ENCODE peak calls at places on chromosomes 4 and X, in nine cellular contexts. X is head of caudate nucleus; I is stomach; D is SW480; U is activated CD4-positive, alpha-beta T cell treated with anti-CD3 and anti-CD28 coated beads for 1 hour; L is GF-D8; V is NB4; M is progenitor cell of endocrine pancreas; E is RWPE2. G is an unnamed sample.

GRCh38 chr4:95108883-95109421 is 351.2 kb downstream of the BMPR1B start:
- DNase-seq in D (no peak), V (no peak), X (no peak), L (no peak), M (no peak), I (no peak), E (no peak), U (no peak), G (no peak)

GRCh38 chrX:135737361-135738071 is 24.1 kb downstream of the CT45A1 start:
- DNase-seq in D (peak), V (peak), M (no peak), L (no peak), E (no peak), X (no peak), I (no peak), U (no peak), G (no peak)

GRCh38 chr4:8592366-8593267 is at the start of gene CPZ:
- DNase-seq in V (no peak), E (no peak), L (no peak), I (no peak), D (peak), U (no peak), X (no peak), M (no peak), G (no peak)

GRCh38 chr4:169309326-169309967 is 38.7 kb upstream of the SH3RF1 start:
- DNase-seq in U (no peak), E (no peak), L (no peak), I (peak), X (no peak), V (no peak), M (no peak), D (no peak), G (no peak)

GRCh38 chr4:10002278-10002677 is 19.0 kb downstream of the SLC2A9 start:
- DNase-seq in X (no peak), V (no peak), U (no peak), I (peak), M (no peak), L (no peak), D (no peak), E (no peak), G (no peak)

GRCh38 chr4:2258091-2259035 is 3.5 kb downstream of the MXD4 start:
- DNase-seq in V (no peak), L (no peak), X (peak), D (no peak), I (peak), U (no peak), E (peak), M (peak), G (no peak)

GRCh38 chr4:24664956-24665355 is 80.6 kb upstream of the DHX15 start:
- DNase-seq in U (no peak), L (no peak), X (peak), I (no peak), D (no peak), V (no peak), M (no peak), E (no peak), G (no peak)

GRCh38 chr4:87843936-87844335 is 11.2 kb downstream of the MEPE start:
- DNase-seq in I (no peak), E (no peak), U (no peak), V (peak), M (no peak), L (no peak), D (peak), X (no peak), G (peak)

GRCh38 chr4:114659386-114660008 is 60.9 kb downstream of the UGT8 start:
- DNase-seq in E (no peak), U (no peak), D (peak), L (peak), M (peak), V (peak), X (peak), I (peak), G (peak)

GRCh38 chr4:143391261-143391660 is 54.6 kb downstream of the GAB1 start:
- DNase-seq in X (no peak), U (no peak), D (no peak), L (no peak), V (no peak), E (no peak), M (no peak), I (no peak), G (no peak)

GRCh38 chrX:27598312-27598711 is 8.2 kb downstream of the DCAF8L2 start:
- DNase-seq in E (no peak), U (no peak), I (peak), M (no peak), L (no peak), V (no peak), D (no peak), X (no peak), G (no peak)

GRCh38 chr4:38911257-38911656 is 43.7 kb downstream of the FAM114A1 start:
- DNase-seq in D (no peak), I (no peak), M (no peak), X (no peak), E (no peak), L (no peak), U (no peak), V (no peak), G (no peak)

GRCh38 chrX:118730500-118731247 is 3.3 kb downstream of the IL13RA1 start:
- DNase-seq in D (no peak), U (no peak), X (no peak), L (no peak), V (no peak), I (no peak), E (no peak), M (no peak), G (no peak)

GRCh38 chr4:24477919-24478318 is 106.4 kb downstream of the DHX15 start:
- DNase-seq in M (no peak), E (no peak), X (no peak), L (no peak), V (no peak), I (no peak), D (no peak), U (no peak), G (no peak)

GRCh38 chr4:26076000-26076587 is 162.1 kb downstream of the SMIM20 start:
- DNase-seq in U (no peak), V (peak), I (no peak), X (no peak), E (no peak), L (peak), D (no peak), M (no peak), G (peak)

GRCh38 chrX:39613508-39613921 is 484.2 kb downstream of the BCOR start:
- DNase-seq in D (peak), X (peak), M (no peak), L (no peak), I (no peak), E (no peak), V (no peak), U (no peak), G (no peak)

GRCh38 chr4:136150046-136150445 is 1382.2 kb downstream of the PCDH18 start:
- DNase-seq in E (no peak), I (no peak), V (no peak), L (no peak), X (no peak), U (no peak), D (no peak), M (no peak), G (no peak)

GRCh38 chr4:108352664-108353308 is 184.1 kb upstream of the LEF1 start:
- DNase-seq in E (no peak), V (no peak), D (peak), U (no peak), I (no peak), M (no peak), X (no peak), L (no peak), G (no peak)

GRCh38 chr4:144421839-144422565 is 224.0 kb upstream of the HHIP start:
- DNase-seq in M (no peak), X (no peak), U (no peak), L (no peak), I (no peak), E (no peak), D (no peak), V (no peak), G (no peak)

GRCh38 chrX:97159916-97160800 is 276.4 kb downstream of the RPA4 start:
- DNase-seq in X (no peak), V (no peak), I (no peak), M (no peak), L (no peak), E (no peak), D (no peak), U (no peak), G (no peak)

GRCh38 chrX:119516157-119516702 is 48.0 kb downstream of the SLC25A5 start:
- DNase-seq in I (no peak), U (peak), X (peak), D (peak), E (no peak), L (peak), M (no peak), V (peak), G (peak)

GRCh38 chr4:47101453-47101852 is 70.1 kb downstream of the GABRB1 start:
- DNase-seq in M (no peak), U (no peak), E (no peak), I (no peak), X (no peak), D (no peak), V (no peak), L (no peak), G (no peak)

GRCh38 chr4:20278195-20278594 is 26.5 kb downstream of the SLIT2 start:
- DNase-seq in M (no peak), E (no peak), L (no peak), I (no peak), U (no peak), X (no peak), V (no peak), D (no peak), G (no peak)